ENCODE peak calls at places on chromosomes 11 and 22, in ten cellular contexts. N is AG04450, M is fibroblast of pulmonary artery, G is gastrocnemius medialis, A is heart left ventricle, X is NB4, Y is RWPE1, F is Peyer's patch, H is prostate gland, S is lung. U is an unnamed sample.

GRCh38 chr11:63906585-63906984 is 10.4 kb downstream of the RCOR2 start:
- DNase-seq in N (no peak), M (peak), G (no peak), A (no peak), X (peak), Y (no peak), F (peak), H (no peak), S (no peak), U (no peak)

GRCh38 chr11:2446590-2447252 is 1.9 kb downstream of the KCNQ1 start:
- DNase-seq in N (no peak), M (no peak), G (no peak), A (no peak), X (peak), Y (no peak), F (peak), H (no peak), S (no peak), U (no peak)

GRCh38 chr11:97739892-97740782 is 1280.6 kb upstream of the CNTN5 start:
- DNase-seq in N (peak), M (peak), G (no peak), A (no peak), X (no peak), Y (no peak), F (no peak), H (no peak), S (no peak), U (peak)

GRCh38 chr11:126317681-126318641 is 14.1 kb downstream of the DCPS start:
- DNase-seq in N (no peak), M (peak), G (peak), A (peak), X (peak), Y (no peak), F (peak), H (peak), S (peak), U (no peak)

GRCh38 chr11:26847459-26847858 is 125.6 kb upstream of the SLC5A12 start:
- DNase-seq in N (no peak), M (peak), G (peak), A (peak), X (no peak), Y (no peak), F (no peak), H (peak), S (no peak), U (no peak)

GRCh38 chr22:44358723-44359440 is 46.1 kb upstream of the SHISAL1 start:
- DNase-seq in N (no peak), M (no peak), G (no peak), A (peak), X (no peak), Y (no peak), F (peak), H (no peak), S (no peak), U (no peak)

GRCh38 chr11:94910779-94911178 is 62.6 kb downstream of the CWC15 start:
- DNase-seq in N (peak), M (peak), G (no peak), A (no peak), X (no peak), Y (no peak), F (no peak), H (no peak), S (no peak), U (no peak)

GRCh38 chr22:49845666-49846459 is 7.8 kb upstream of the ZBED4 start:
- DNase-seq in N (no peak), M (no peak), G (no peak), A (no peak), X (no peak), Y (no peak), F (peak), H (no peak), S (no peak), U (no peak)

GRCh38 chr11:34495724-34496377 is 17.7 kb downstream of the ELF5 start:
- DNase-seq in N (no peak), M (no peak), G (no peak), A (no peak), X (no peak), Y (peak), F (no peak), H (no peak), S (peak), U (peak)

GRCh38 chr11:77093056-77093891 is 9.4 kb upstream of the OMP start:
- DNase-seq in N (no peak), M (no peak), G (no peak), A (peak), X (no peak), Y (no peak), F (no peak), H (no peak), S (no peak), U (no peak)

GRCh38 chr22:20400606-20401375 is 6.8 kb downstream of the ZNF74 start:
- DNase-seq in N (no peak), M (no peak), G (no peak), A (no peak), X (no peak), Y (no peak), F (no peak), H (no peak), S (no peak), U (no peak)
- TF ChIP-seq CTCF in N (no peak), M (no peak), G (no peak), A (no peak), X (no peak), Y (no peak), F (no peak), H (no peak), S (no peak), U (no peak)

DNA sequence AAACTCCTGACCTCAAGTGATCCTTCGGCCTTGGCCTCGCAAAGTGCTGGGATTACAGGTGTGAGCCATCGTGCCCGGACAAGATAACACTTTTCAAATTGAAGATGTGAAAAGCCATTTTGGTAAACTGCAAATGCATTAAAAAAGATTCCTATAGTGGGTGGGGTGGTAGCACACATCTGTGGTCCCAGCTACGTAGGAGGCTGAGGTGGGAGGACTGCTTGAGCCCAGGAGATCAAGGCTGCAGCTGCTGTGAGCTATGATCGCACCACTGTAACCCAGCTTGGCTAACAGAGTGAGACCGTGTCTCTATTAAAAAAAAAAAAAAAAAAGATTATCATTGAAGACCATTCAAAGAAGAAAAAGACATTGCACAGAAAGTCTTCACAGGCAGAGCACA is 16.9 kb upstream of the ARFGAP3 start:
- DNase-seq in N (no peak), M (no peak), G (no peak), A (no peak), X (no peak), Y (no peak), F (no peak), H (no peak), S (no peak), U (no peak)
- TF ChIP-seq CTCF in N (no peak), M (no peak), G (no peak), A (no peak), X (no peak), Y (no peak), F (no peak), H (no peak), S (no peak), U (no peak)

GRCh38 chr11:70569173-70569890 is 171.0 kb downstream of the CTTN start:
- DNase-seq in N (no peak), M (no peak), G (no peak), A (no peak), X (no peak), Y (no peak), F (no peak), H (no peak), S (no peak), U (no peak)

GRCh38 chr11:70569996-70570692 is 171.8 kb downstream of the CTTN start:
- DNase-seq in N (no peak), M (no peak), G (no peak), A (no peak), X (no peak), Y (no peak), F (no peak), H (no peak), S (no peak), U (no peak)

GRCh38 chr11:70566768-70567530 is 168.6 kb downstream of the CTTN start:
- DNase-seq in N (no peak), M (no peak), G (no peak), A (no peak), X (no peak), Y (no peak), F (no peak), H (no peak), S (no peak), U (no peak)

GRCh38 chr11:70567680-70568503 is 169.6 kb downstream of the CTTN start:
- DNase-seq in N (no peak), M (peak), G (peak), A (peak), X (peak), Y (no peak), F (peak), H (peak), S (no peak), U (no peak)

DNA sequence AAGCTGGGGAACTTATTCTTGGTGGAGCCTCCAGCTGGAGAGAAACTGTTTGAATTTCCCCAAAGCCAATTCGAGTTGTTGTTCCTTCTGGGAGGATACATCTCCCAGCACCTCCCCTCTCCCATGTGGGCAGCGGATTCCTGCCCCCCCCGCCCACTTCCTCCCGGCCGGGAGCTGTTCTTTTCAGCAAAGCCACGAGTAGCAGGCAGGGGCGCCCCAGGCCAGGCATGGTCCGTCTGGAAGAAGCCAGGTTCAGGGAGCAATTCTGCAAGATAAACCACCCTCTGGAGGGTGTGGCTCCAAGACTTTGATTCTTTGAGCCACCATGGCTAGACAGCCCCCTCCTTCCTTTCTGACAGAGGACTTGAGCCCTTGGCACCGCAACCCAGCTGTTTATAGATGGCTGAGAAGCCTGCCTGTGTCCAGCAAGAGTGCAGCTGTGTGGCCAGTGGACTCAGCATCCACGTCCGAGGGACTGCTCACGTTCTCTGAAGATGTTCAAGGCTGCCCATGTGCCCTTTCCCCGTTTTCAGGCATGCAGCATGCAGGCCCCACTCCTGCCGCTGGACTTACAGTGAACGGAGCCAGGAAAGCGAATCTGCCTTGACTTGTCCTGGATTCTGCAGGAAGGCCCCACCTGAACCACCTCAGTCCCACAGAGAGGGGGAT is 170.3 kb downstream of the CTTN start:
- DNase-seq in N (no peak), M (peak), G (no peak), A (peak), X (no peak), Y (peak), F (peak), H (peak), S (no peak), U (no peak)
- TF ChIP-seq CTCF in N (no peak), M (peak), G (no peak), A (peak), X (no peak), Y (no peak), F (no peak), H (no peak), S (no peak), U (peak)

GRCh38 chr11:59141673-59142460 is 789 bp upstream of the FAM111A start:
- DNase-seq in N (no peak), M (peak), G (no peak), A (no peak), X (no peak), Y (peak), F (no peak), H (no peak), S (no peak), U (no peak)

GRCh38 chr11:59145534-59145933 is 2.9 kb downstream of the FAM111A start:
- DNase-seq in N (no peak), M (peak), G (no peak), A (no peak), X (peak), Y (peak), F (no peak), H (no peak), S (no peak), U (no peak)

GRCh38 chr11:59142530-59143507 is at the start of gene FAM111A:
- DNase-seq in N (peak), M (peak), G (peak), A (peak), X (peak), Y (peak), F (peak), H (peak), S (peak), U (peak)

GRCh38 chr11:59144096-59144495 is 1.4 kb downstream of the FAM111A start:
- DNase-seq in N (no peak), M (no peak), G (no peak), A (no peak), X (peak), Y (no peak), F (no peak), H (no peak), S (no peak), U (no peak)

GRCh38 chr11:59144579-59145345 is 2.1 kb downstream of the FAM111A start:
- DNase-seq in N (peak), M (peak), G (peak), A (peak), X (peak), Y (peak), F (peak), H (peak), S (peak), U (peak)
- TF ChIP-seq CTCF in N (no peak), M (no peak), G (no peak), A (no peak), X (no peak), Y (peak), F (no peak), H (no peak), S (no peak), U (no peak)

GRCh38 chr11:17861036-17861755 is 126.6 kb downstream of the KCNC1 start:
- DNase-seq in N (no peak), M (no peak), G (no peak), A (no peak), X (no peak), Y (no peak), F (no peak), H (no peak), S (no peak), U (no peak)
- TF ChIP-seq CTCF in N (no peak), M (no peak), G (no peak), A (no peak), X (no peak), Y (no peak), F (no peak), H (no peak), S (no peak), U (no peak)

GRCh38 chr11:46808804-46809431 is 37.2 kb downstream of the CKAP5 start:
- DNase-seq in N (no peak), M (peak), G (no peak), A (no peak), X (peak), Y (peak), F (no peak), H (no peak), S (no peak), U (no peak)
- TF ChIP-seq CTCF in N (peak), M (peak), G (no peak), A (no peak), X (peak), Y (peak), F (no peak), H (no peak), S (no peak), U (peak)

GRCh38 chr11:70454197-70454767 is 56.0 kb downstream of the CTTN start:
- DNase-seq in N (no peak), M (no peak), G (no peak), A (no peak), X (no peak), Y (no peak), F (no peak), H (no peak), S (no peak), U (no peak)

GRCh38 chr11:70443043-70444030 is 45.0 kb downstream of the CTTN start:
- DNase-seq in N (no peak), M (no peak), G (no peak), A (no peak), X (no peak), Y (no peak), F (no peak), H (no peak), S (no peak), U (no peak)

GRCh38 chr11:70445605-70446004 is 47.3 kb downstream of the CTTN start:
- DNase-seq in N (no peak), M (no peak), G (no peak), A (no peak), X (no peak), Y (no peak), F (no peak), H (no peak), S (no peak), U (no peak)

GRCh38 chr11:70445091-70445490 is 46.8 kb downstream of the CTTN start:
- DNase-seq in N (no peak), M (no peak), G (no peak), A (no peak), X (no peak), Y (no peak), F (no peak), H (no peak), S (no peak), U (no peak)

GRCh38 chr11:70448983-70449567 is 50.7 kb downstream of the CTTN start:
- DNase-seq in N (no peak), M (no peak), G (no peak), A (no peak), X (peak), Y (no peak), F (no peak), H (no peak), S (no peak), U (no peak)
- TF ChIP-seq CTCF in N (peak), M (peak), G (no peak), A (no peak), X (peak), Y (peak), F (no peak), H (no peak), S (no peak), U (peak)

GRCh38 chr11:24383137-24383536 is 113.7 kb upstream of the LUZP2 start:
- DNase-seq in N (no peak), M (no peak), G (no peak), A (no peak), X (no peak), Y (no peak), F (no peak), H (no peak), S (no peak), U (no peak)

GRCh38 chr11:24389575-24389974 is 107.3 kb upstream of the LUZP2 start:
- DNase-seq in N (no peak), M (no peak), G (no peak), A (no peak), X (no peak), Y (no peak), F (no peak), H (no peak), S (no peak), U (no peak)

GRCh38 chr11:24391165-24391564 is 105.7 kb upstream of the LUZP2 start:
- DNase-seq in N (peak), M (peak), G (no peak), A (no peak), X (peak), Y (peak), F (no peak), H (no peak), S (no peak), U (peak)

DNA sequence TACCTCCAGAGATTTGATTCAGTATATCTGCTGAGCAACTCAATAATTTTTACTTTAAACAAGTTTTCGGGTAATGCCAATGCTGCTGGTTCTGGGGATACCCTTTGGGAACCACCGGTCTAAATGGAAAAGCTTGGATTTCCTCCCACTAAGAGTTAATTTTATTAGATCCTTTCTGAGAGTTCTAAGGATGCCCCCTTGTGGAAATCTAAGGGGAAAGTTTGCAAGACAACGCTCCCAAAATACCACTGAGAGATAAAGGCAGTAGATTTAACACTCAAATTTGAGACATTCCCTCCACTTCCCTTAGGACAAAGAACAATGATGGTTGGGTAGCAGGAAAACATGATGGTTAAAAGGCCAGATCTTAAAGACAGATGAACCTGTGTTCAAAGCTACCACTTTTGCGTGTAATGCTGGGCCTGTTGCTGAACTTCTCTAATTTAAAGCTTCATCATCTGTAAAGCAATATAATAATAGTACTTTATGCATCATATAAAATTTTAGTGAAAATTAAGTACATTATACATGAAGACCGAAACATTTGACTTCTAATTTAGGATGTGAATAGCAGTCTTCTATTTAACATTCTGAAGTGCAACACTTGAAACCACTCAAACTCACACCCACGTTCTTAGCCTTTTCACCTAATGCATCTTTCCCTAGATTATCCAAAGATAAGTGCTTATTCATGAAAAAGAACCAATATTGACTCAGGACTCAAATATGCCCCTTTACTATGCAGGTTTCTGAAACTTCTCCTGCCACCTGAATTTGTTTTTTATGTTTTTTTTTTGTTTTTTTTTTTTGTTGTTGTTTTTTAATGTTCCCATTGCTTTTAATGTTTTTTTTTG is 110.1 kb upstream of the LUZP2 start:
- DNase-seq in N (peak), M (peak), G (no peak), A (no peak), X (peak), Y (peak), F (no peak), H (no peak), S (no peak), U (no peak)
- TF ChIP-seq CTCF in N (peak), M (peak), G (no peak), A (peak), X (peak), Y (no peak), F (no peak), H (no peak), S (no peak), U (peak)

GRCh38 chr11:43810929-43811596 is 69.6 kb upstream of the ALKBH3 start:
- DNase-seq in N (no peak), M (peak), G (no peak), A (no peak), X (no peak), Y (no peak), F (no peak), H (no peak), S (no peak), U (no peak)
- TF ChIP-seq CTCF in N (peak), M (peak), G (peak), A (peak), X (no peak), Y (no peak), F (no peak), H (no peak), S (no peak), U (peak)

U was measured in kidney epithelial cell.